ENCODE peak calls at places on chromosomes 4 and X, in nine cellular contexts. I, G, Z, X, V, O, S, F and Y are unnamed samples.

GRCh38 chrX:64205441-64205734 is at the start of gene AMER1:
- DNase-seq in I (no peak), G (no peak), Z (no peak), X (no peak), V (no peak), O (no peak), S (no peak), F (no peak), Y (no peak)

GRCh38 chr4:97475621-97476020 is 667.7 kb downstream of the STPG2 start:
- DNase-seq in I (no peak), G (no peak), Z (no peak), X (no peak), V (no peak), O (no peak), S (no peak), F (no peak), Y (no peak)

GRCh38 chr4:112094330-112094729 is 50.9 kb upstream of the FAM241A start:
- DNase-seq in I (no peak), G (no peak), Z (no peak), X (no peak), V (no peak), O (no peak), S (no peak), F (no peak), Y (no peak)

GRCh38 chrX:52410439-52411394 is 41.9 kb downstream of the XAGE2 start:
- DNase-seq in I (no peak), G (no peak), Z (no peak), X (no peak), V (no peak), O (no peak), S (no peak), F (no peak), Y (no peak)

GRCh38 chr4:129988957-129989356 is 893.0 kb downstream of the C4orf33 start:
- DNase-seq in I (no peak), G (no peak), Z (no peak), X (no peak), V (no peak), O (no peak), S (no peak), F (no peak), Y (no peak)

GRCh38 chrX:133391116-133391515 is 24.2 kb downstream of the GPC4 start:
- DNase-seq in I (no peak), G (no peak), Z (no peak), X (no peak), V (no peak), O (no peak), S (no peak), F (no peak), Y (no peak)

GRCh38 chr4:110533940-110534339 is 58.0 kb downstream of the ENPEP start:
- DNase-seq in I (peak), G (peak), Z (no peak), X (peak), V (no peak), O (no peak), S (peak), F (peak), Y (peak)

GRCh38 chrX:77693594-77693993 is 92.4 kb downstream of the ATRX start:
- DNase-seq in I (no peak), G (no peak), Z (no peak), X (no peak), V (no peak), O (no peak), S (no peak), F (no peak), Y (peak)

GRCh38 chr4:2860391-2861348 is 17.0 kb downstream of the ADD1 start:
- DNase-seq in I (peak), G (peak), Z (no peak), X (no peak), V (no peak), O (peak), S (peak), F (peak), Y (no peak)

GRCh38 chr4:169774466-169775445 is 17.0 kb upstream of the HPF1 start:
- DNase-seq in I (no peak), G (no peak), Z (no peak), X (no peak), V (no peak), O (peak), S (no peak), F (no peak), Y (no peak)

GRCh38 chrX:100090931-100091330 is 319.1 kb downstream of the PCDH19 start:
- DNase-seq in I (no peak), G (no peak), Z (no peak), X (no peak), V (no peak), O (no peak), S (peak), F (peak), Y (no peak)

GRCh38 chr4:61202100-61202637 is 2.0 kb downstream of the ADGRL3 start:
- DNase-seq in I (no peak), G (no peak), Z (peak), X (peak), V (no peak), O (no peak), S (no peak), F (peak), Y (no peak)

GRCh38 chr4:56048621-56049427 is 100.1 kb downstream of the CEP135 start:
- DNase-seq in I (peak), G (no peak), Z (peak), X (peak), V (peak), O (peak), S (peak), F (peak), Y (peak)

GRCh38 chr4:98544818-98545399 is 113.5 kb downstream of the TSPAN5 start:
- DNase-seq in I (no peak), G (no peak), Z (no peak), X (no peak), V (no peak), O (no peak), S (no peak), F (no peak), Y (no peak)

GRCh38 chr4:10123227-10124101 is 6.9 kb upstream of the WDR1 start:
- DNase-seq in I (peak), G (peak), Z (no peak), X (no peak), V (no peak), O (peak), S (no peak), F (peak), Y (peak)

GRCh38 chrX:15447985-15448639 is 45.0 kb downstream of the PIR start:
- DNase-seq in I (peak), G (no peak), Z (peak), X (no peak), V (no peak), O (no peak), S (peak), F (peak), Y (no peak)

GRCh38 chr4:113160548-113160947 is 111.1 kb downstream of the ANK2 start:
- DNase-seq in I (no peak), G (no peak), Z (no peak), X (no peak), V (no peak), O (no peak), S (no peak), F (no peak), Y (no peak)

GRCh38 chr4:40622913-40623312 is 6.8 kb downstream of the RBM47 start:
- DNase-seq in I (peak), G (no peak), Z (no peak), X (peak), V (no peak), O (no peak), S (no peak), F (peak), Y (no peak)

GRCh38 chr4:79213040-79213439 is 112.8 kb downstream of the NAA11 start:
- DNase-seq in I (no peak), G (no peak), Z (no peak), X (no peak), V (no peak), O (no peak), S (no peak), F (no peak), Y (no peak)

GRCh38 chrX:47361538-47362511 is 8.6 kb upstream of the ZNF157 start:
- DNase-seq in I (peak), G (peak), Z (peak), X (peak), V (peak), O (peak), S (peak), F (peak), Y (peak)

GRCh38 chr4:13207224-13207623 is 276.9 kb downstream of the RAB28 start:
- DNase-seq in I (no peak), G (no peak), Z (no peak), X (no peak), V (no peak), O (no peak), S (no peak), F (no peak), Y (no peak)

GRCh38 chr4:158768577-158769174 is at the start of gene FNIP2:
- DNase-seq in I (peak), G (peak), Z (peak), X (peak), V (no peak), O (peak), S (peak), F (peak), Y (peak)

GRCh38 chr4:62709618-62710252 is 1509.6 kb downstream of the ADGRL3 start:
- DNase-seq in I (peak), G (peak), Z (peak), X (peak), V (no peak), O (no peak), S (peak), F (peak), Y (peak)

GRCh38 chr4:60805500-60806313 is 394.4 kb upstream of the ADGRL3 start:
- DNase-seq in I (peak), G (peak), Z (peak), X (peak), V (no peak), O (no peak), S (peak), F (peak), Y (peak)

GRCh38 chr4:48341776-48342558 is 638 bp downstream of the SLAIN2 start:
- DNase-seq in I (peak), G (no peak), Z (peak), X (peak), V (no peak), O (peak), S (no peak), F (peak), Y (peak)

GRCh38 chr4:30863031-30863430 is 142.9 kb downstream of the PCDH7 start:
- DNase-seq in I (peak), G (no peak), Z (no peak), X (peak), V (no peak), O (no peak), S (peak), F (peak), Y (no peak)

GRCh38 chr4:10096201-10096975 is 20.2 kb downstream of the WDR1 start:
- DNase-seq in I (peak), G (no peak), Z (no peak), X (peak), V (no peak), O (no peak), S (peak), F (peak), Y (peak)

GRCh38 chr4:76758290-76758882 is 139.6 kb downstream of the SOWAHB start:
- DNase-seq in I (peak), G (peak), Z (peak), X (peak), V (no peak), O (no peak), S (peak), F (peak), Y (peak)

GRCh38 chrX:102599950-102600579 is 750 bp downstream of the ARMCX5 start:
- DNase-seq in I (peak), G (no peak), Z (no peak), X (peak), V (no peak), O (no peak), S (peak), F (peak), Y (no peak)

GRCh38 chr4:92234393-92235176 is 69.2 kb upstream of the GRID2 start:
- DNase-seq in I (peak), G (peak), Z (no peak), X (peak), V (no peak), O (no peak), S (peak), F (peak), Y (no peak)

GRCh38 chrX:56764153-56764974 is 35.3 kb downstream of the NBDY start:
- DNase-seq in I (peak), G (peak), Z (peak), X (peak), V (no peak), O (peak), S (peak), F (peak), Y (peak)

GRCh38 chrX:39158801-39159657 is 357.8 kb downstream of the MID1IP1 start:
- DNase-seq in I (peak), G (no peak), Z (no peak), X (peak), V (no peak), O (no peak), S (peak), F (peak), Y (peak)

GRCh38 chrX:31007347-31007746 is 64.5 kb downstream of the FTHL17 start:
- DNase-seq in I (no peak), G (no peak), Z (no peak), X (no peak), V (no peak), O (no peak), S (no peak), F (no peak), Y (no peak)

DNA sequence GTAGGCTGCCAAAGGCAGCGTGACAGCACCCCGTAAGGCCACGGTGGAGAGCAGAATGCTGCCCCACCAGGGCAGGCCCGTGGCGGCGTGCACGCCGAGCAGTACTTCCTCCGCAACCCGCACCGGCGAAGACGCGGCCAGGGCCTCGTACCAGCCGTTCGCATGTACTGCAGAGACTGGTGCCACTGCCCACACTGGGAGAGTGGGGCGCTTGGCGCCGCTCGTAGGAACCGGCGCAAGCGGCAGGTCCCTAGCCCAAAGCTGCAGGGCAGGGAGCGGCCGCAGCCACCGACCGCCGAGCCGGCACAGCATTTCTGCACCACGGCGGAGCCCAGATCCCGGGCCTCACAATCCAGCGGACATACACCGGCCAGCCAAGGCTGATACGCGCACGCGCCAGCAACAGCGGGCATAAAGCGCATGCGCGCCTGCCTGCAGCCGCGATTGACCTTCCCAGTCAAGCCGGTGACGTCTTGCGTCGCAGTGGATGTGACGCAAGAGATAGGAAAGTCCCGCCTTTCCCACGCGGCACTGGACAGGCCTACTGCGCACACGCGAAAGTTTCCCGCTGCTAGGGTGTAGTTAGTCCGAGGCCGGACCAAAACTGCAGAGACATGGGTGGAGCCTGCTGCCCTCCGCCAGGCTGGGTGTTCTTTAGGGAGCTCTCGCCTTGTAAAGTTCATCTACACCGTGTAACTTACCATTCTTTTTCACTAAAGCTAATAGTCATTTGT is at the start of gene COX18:
- DNase-seq in I (peak), G (peak), Z (peak), X (peak), V (peak), O (peak), S (peak), F (peak), Y (peak)
- H3K9ac ChIP-seq in I (peak), G (peak), Z (peak), X (peak), V (peak), O (peak), S (peak), F (peak), Y (peak)

GRCh38 chrX:152819732-152820131 is 10.8 kb downstream of the CETN2 start:
- DNase-seq in I (peak), G (no peak), Z (no peak), X (peak), V (no peak), O (no peak), S (peak), F (peak), Y (no peak)
- H3K4me2 ChIP-seq in I (no peak), G (no peak), Z (no peak), X (peak), V (no peak), O (no peak), S (peak), F (peak), Y (no peak)

DNA sequence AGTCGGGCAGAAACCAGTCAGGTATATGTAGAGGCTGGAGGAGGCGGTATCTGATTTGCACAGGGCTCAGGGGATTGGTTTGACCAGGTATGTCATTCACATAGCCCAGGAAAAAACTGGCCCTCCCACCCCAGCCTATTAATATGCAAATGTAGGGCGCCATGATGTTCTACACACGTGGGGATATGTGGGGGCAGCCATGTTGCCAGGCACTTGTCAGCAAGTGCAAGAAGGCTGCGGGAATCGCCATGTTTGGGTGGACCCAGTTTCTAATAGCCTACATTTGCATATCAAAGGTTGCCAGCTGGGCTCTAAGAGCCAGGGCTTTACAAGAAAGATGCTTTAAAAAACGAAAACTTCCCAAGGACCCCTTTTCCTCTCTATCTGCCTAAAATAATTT is 335.1 kb downstream of the SMARCA1 start:
- DNase-seq in I (no peak), G (no peak), Z (no peak), X (no peak), V (peak), O (peak), S (no peak), F (no peak), Y (no peak)
- H3K9ac ChIP-seq in I (no peak), G (no peak), Z (no peak), X (no peak), V (no peak), O (no peak), S (no peak), F (no peak), Y (no peak)

GRCh38 chrX:132031867-132032266 is 8.8 kb downstream of the STK26 start:
- DNase-seq in I (no peak), G (no peak), Z (no peak), X (no peak), V (no peak), O (no peak), S (no peak), F (no peak), Y (no peak)
- H3K4me2 ChIP-seq in I (no peak), G (peak), Z (no peak), X (no peak), V (no peak), O (no peak), S (no peak), F (no peak), Y (no peak)